ENCODE peak calls at places on chromosome 6, in nine cellular contexts. D, S, R, T, C, K, X, L and V are unnamed samples. For H3K4me1 and H3K27me3, the result is how much of the 10 kb centered on the place peaks cover.

GRCh38 chr6:21103626-21104224 is 489.8 kb upstream of the SOX4 start:
- DNase-seq in D (no peak), S (no peak), R (no peak), T (no peak), C (no peak), K (no peak), X (peak), L (no peak), V (no peak)

GRCh38 chr6:1390805-1391511 is 1.6 kb downstream of the FOXF2 start:
- DNase-seq in D (no peak), S (no peak), R (no peak), T (no peak), C (no peak), K (no peak), X (no peak), L (no peak), V (peak)

GRCh38 chr6:24547243-24547642 is 52.5 kb downstream of the ALDH5A1 start:
- DNase-seq in D (no peak), S (peak), R (no peak), T (no peak), C (no peak), K (no peak), X (no peak), L (no peak), V (peak)

GRCh38 chr6:4449409-4449808 is 314.0 kb upstream of the ECI2 start:
- DNase-seq in D (no peak), S (no peak), R (no peak), T (no peak), C (no peak), K (no peak), X (peak), L (no peak), V (no peak)

GRCh38 chr6:35019831-35020230 is 121.3 kb downstream of the TCP11 start:
- DNase-seq in D (no peak), S (no peak), R (no peak), T (no peak), C (no peak), K (no peak), X (no peak), L (no peak), V (peak)

GRCh38 chr6:33207569-33208088 is 671 bp upstream of the RING1 start:
- DNase-seq in D (peak), S (no peak), R (peak), T (no peak), C (peak), K (no peak), X (peak), L (peak), V (peak)

GRCh38 chr6:111973897-111974639 is 79.8 kb upstream of the CCN6 start:
- DNase-seq in D (no peak), S (no peak), R (no peak), T (no peak), C (no peak), K (no peak), X (no peak), L (no peak), V (no peak)

GRCh38 chr6:167689278-167689677 is 137.4 kb upstream of the AFDN start:
- DNase-seq in D (no peak), S (no peak), R (no peak), T (no peak), C (no peak), K (no peak), X (no peak), L (peak), V (no peak)

GRCh38 chr6:110325197-110325596 is 33.0 kb downstream of the METTL24 start:
- DNase-seq in D (no peak), S (no peak), R (no peak), T (no peak), C (no peak), K (no peak), X (no peak), L (no peak), V (no peak)

GRCh38 chr6:79094938-79095337 is 16.9 kb upstream of the PHIP start:
- DNase-seq in D (no peak), S (no peak), R (no peak), T (no peak), C (no peak), K (no peak), X (no peak), L (no peak), V (no peak)

GRCh38 chr6:53770690-53771320 is 24.0 kb upstream of the LRRC1 start:
- DNase-seq in D (no peak), S (no peak), R (no peak), T (no peak), C (no peak), K (no peak), X (peak), L (no peak), V (no peak)

GRCh38 chr6:1130692-1131091 is 181.2 kb upstream of the FOXQ1 start:
- DNase-seq in D (no peak), S (no peak), R (no peak), T (no peak), C (no peak), K (no peak), X (no peak), L (no peak), V (no peak)

GRCh38 chr6:107692351-107692750 is 131.8 kb downstream of the SCML4 start:
- DNase-seq in D (no peak), S (no peak), R (no peak), T (no peak), C (no peak), K (no peak), X (no peak), L (no peak), V (no peak)

GRCh38 chr6:109894181-109894580 is 83.9 kb upstream of the GPR6 start:
- DNase-seq in D (peak), S (no peak), R (no peak), T (no peak), C (no peak), K (peak), X (no peak), L (no peak), V (no peak)

GRCh38 chr6:90401933-90402830 is 105.5 kb upstream of the BACH2 start:
- DNase-seq in D (no peak), S (no peak), R (no peak), T (no peak), C (no peak), K (no peak), X (no peak), L (no peak), V (no peak)

GRCh38 chr6:42017021-42017643 is 33.2 kb upstream of the TAF8 start:
- DNase-seq in D (peak), S (no peak), R (no peak), T (no peak), C (no peak), K (no peak), X (peak), L (no peak), V (no peak)

DNA sequence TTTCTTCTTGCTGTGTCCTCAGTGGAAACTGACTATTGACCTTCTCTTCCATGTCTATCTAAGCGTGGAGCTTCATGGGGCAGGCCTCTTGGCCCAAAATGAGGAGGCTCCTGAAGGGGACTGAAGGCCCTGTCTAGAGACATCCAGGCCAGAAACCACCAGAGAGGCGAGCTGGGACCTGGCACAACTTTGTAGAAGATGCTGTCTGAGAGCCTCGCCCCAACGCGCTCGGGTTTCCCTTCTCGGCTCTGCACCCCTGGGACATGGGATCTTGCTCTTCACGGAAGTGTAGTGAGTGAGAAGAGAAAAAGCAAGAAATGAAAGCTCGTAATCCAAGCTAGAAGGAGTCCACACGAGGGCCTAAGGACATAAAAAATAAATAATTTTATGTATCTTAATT is 96.8 kb downstream of the GMPR start:
- DNase-seq in D (no peak), S (no peak), R (no peak), T (no peak), C (no peak), K (no peak), X (no peak), L (peak), V (no peak)
- H3K4me1 ChIP-seq in D (under half), S (under half), R (half or more), T (under half), C (half or more), K (under half), X (half or more), L (under half), V (under half)

DNA sequence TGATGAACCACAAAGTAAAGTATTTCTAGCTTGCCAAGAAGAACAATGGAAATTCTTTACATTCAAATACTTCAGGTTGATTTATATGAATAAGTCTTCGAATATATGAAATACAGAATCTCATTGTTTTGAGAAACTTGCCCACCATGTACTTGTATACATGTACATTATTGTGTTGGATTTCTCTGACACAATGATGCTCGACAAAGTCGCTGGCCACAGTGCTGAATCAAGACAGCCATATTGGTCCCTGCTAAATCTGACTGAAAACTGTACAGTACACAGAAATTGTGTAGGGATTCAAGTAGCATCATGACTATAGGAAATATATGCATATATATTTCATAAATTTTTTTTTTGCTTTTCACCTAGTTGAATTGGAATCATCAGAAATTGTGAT is 13.1 kb upstream of the LIN28B start:
- DNase-seq in D (no peak), S (no peak), R (no peak), T (no peak), C (no peak), K (no peak), X (peak), L (no peak), V (no peak)
- H3K27me3 ChIP-seq in D (half or more), S (under half), R (under half), T (half or more), C (under half), K (under half), X (under half), L (under half), V (under half)

DNA sequence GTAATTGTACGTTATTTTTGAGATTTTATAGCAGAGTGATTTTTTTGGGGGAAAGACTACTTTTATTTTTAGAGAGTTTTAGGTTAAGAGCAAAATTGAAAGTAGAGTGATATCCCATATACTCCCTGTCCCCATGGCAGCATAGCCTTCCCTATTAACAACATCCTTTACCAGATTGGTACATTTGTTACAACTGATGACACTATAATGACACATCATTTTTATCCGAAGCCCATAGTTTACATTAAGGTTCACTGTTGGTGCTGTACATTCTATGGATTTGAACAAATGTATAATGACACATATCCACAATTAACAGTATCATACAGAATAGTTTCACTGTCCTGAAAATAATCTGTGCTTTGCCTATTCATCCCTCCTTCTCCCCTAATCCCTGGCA is 1126.4 kb upstream of the CITED2 start:
- DNase-seq in D (no peak), S (no peak), R (no peak), T (no peak), C (no peak), K (no peak), X (no peak), L (no peak), V (no peak)
- H3K4me1 ChIP-seq in D (under half), S (under half), R (under half), T (under half), C (under half), K (under half), X (under half), L (under half), V (under half)

DNA sequence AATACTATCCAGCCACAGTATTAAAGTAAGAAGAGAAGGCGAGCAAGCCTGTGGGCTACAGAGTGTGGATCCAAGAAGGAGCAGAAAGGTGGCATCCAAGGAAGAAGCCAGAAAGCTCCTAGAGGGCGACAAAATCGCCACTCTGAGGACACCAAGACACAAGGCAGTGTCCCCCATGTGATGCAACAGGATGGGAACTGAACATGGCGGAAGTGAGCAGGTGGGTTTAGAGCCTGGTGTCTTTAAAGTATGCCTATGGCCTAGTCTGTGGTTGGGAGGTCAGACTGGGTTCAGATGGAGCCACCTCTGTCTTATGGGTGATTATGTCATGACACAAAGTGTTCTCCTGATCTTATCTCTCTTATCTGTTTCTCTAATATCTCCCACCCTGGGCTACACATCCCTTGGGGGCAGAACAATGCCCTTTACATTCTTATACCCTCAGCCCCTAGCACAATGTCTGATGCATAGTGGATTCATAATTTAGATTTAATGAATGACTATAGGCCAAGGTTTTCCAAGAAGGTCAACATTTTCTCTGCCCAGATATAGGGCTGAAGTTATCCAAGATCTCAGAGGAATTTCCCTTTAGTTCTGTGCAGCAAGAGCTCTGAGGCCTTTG is 167.1 kb upstream of the AKIRIN2 start:
- DNase-seq in D (no peak), S (no peak), R (no peak), T (no peak), C (no peak), K (no peak), X (no peak), L (no peak), V (no peak)
- H3K27me3 ChIP-seq in D (under half), S (under half), R (under half), T (under half), C (under half), K (under half), X (under half), L (under half), V (under half)

DNA sequence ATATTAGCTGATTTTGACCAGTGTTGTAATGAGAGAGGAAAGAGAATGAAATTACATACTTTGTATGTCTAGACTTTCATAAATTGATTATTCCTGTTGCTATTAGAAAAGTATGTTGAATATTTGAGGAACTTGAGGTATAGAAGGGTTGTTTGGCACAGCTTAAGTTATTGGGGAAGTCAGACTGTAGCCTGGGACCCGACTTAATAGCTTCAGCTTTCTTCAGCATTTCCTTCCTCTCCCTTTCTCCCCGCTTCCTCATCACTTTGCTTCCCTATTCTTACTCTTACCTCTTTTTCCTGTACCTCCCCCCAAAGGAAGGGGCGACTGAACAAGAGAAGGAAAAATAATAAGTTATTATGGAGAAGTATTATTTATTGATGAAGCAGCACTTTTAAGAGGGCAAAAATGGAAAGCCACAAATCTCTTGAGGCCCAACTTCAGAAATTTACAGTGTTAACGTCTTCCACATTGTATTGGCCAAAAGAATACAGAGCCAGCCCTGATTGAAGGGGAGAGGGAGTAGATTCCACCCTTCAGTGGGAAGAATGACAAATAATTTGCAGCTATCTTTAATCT is 7.4 kb downstream of the SENP6 start:
- DNase-seq in D (no peak), S (no peak), R (peak), T (no peak), C (no peak), K (no peak), X (no peak), L (no peak), V (no peak)
- H3K4me1 ChIP-seq in D (under half), S (under half), R (half or more), T (under half), C (half or more), K (under half), X (under half), L (under half), V (under half)

DNA sequence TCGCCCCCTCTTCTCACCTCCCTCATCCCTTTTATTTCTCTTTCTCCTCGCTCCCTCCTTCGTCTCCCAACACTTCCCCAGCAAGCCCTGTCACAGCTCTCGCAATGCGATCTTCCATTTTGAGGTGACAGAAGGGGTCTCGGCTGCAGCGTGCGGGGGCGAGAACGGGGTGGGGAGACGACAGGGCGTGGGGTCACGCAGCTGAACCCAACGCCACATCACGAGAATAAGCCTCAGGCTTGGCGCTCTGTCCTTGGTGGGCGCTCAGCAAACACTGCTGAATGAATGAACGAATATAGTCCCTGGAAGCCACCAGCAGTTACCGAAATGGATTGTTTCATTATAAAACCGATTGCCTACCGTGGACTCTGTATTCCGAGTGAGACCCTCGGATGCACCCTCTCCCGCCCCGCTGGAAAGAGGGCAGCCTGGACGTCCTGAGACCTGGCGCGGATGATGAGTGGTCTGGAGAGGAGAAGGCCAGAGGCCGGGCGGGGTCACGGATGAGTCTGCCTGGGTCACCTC is 3.9 kb downstream of the NRN1 start:
- DNase-seq in D (no peak), S (no peak), R (no peak), T (no peak), C (no peak), K (no peak), X (no peak), L (no peak), V (no peak)
- H3K27me3 ChIP-seq in D (half or more), S (half or more), R (under half), T (half or more), C (under half), K (half or more), X (half or more), L (under half), V (half or more)

DNA sequence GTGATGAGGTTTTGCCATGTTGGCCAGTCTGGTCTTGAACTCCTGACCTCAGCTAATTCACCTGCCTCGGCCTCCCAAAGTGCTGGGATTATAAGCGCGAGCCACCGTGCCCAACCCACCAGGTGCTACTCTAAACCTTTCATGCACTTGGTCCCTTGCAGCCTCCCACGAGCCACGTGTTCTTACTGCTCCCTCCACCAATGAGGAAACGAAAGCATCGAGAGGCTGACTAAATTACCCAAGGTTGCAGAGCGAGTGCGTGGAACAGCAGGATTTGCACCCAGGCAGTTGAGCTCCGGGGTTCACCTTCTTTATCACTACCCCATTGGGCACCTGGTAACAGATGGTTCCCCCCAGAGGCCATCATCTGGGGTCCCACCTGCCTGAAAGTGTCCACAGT is 208.3 kb downstream of the LY86 start:
- DNase-seq in D (no peak), S (no peak), R (no peak), T (no peak), C (no peak), K (peak), X (no peak), L (no peak), V (no peak)
- H3K4me1 ChIP-seq in D (under half), S (under half), R (under half), T (under half), C (under half), K (under half), X (under half), L (under half), V (under half)

DNA sequence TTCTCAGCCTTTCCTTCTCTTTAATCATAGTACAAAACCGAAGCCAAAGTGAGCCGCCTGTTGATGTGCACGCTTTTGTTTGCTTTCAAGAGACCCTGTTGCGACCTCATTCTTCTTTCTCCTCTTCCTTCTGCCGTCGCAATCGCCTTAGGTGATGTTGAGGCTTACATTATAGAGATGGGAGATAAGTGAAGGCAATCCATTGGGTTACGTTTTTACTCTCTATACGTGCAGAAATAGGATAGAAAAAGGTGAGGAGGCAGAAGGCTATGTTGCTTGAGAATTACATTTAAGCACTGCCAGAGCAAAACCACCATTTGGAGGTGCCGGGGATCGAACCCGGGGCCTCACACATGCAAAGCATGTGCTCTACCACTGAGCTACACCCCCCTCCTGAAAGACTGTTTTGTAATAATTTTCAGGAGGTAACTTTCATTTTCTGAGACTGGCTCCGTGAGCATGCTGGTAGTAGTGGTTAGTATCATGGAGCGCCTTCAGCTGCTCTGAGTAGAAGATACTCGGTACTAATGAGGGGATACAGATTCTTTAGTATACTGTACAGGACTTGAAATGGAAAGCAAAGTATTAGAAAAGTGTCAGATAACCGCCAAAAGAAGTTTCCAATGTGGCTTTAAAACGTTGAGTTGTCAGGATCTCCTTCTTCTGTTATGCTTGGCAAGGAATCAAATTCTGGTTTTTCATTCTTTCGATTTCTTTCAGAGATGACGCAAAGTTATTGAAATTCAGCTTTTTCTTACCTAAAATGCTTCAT is 165.6 kb downstream of the TRIM27 start:
- DNase-seq in D (no peak), S (no peak), R (no peak), T (no peak), C (no peak), K (no peak), X (peak), L (no peak), V (peak)
- H3K27me3 ChIP-seq in D (under half), S (under half), R (under half), T (under half), C (under half), K (under half), X (under half), L (under half), V (under half)

DNA sequence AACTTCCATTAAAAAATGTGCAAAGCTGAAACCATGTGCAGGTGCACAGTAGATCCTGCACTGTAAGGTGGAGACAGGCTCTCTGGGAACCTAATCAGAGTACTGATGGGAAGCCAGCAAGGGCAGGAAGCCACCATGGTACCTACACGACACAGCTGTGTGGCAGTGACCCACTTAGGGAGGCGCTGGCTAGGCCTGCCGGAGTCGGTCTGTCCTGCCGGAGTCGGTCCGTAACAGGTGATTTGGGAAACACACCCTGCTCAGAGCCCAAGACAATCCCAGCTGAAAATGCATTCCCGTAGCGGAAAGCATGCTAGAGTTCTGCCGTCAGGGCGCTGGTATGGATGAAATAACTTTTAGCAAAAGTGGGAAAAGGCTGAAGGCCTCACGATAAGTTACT is 17.2 kb downstream of the TXNDC5 start:
- DNase-seq in D (no peak), S (no peak), R (no peak), T (no peak), C (no peak), K (no peak), X (no peak), L (no peak), V (no peak)
- H3K4me1 ChIP-seq in D (under half), S (under half), R (under half), T (under half), C (under half), K (under half), X (under half), L (under half), V (under half)